ENCODE peak calls at places on chromosomes 4 and X, in four cellular contexts. One of them, this sample, is unnamed.

GRCh38 chr4:7901274-7901845 is 38.3 kb downstream of the AFAP1 start:
- DNase-seq in activated naive CD8-positive, alpha-beta T cell treated with anti-CD3 and anti-CD28 coated beads, Interleukin-2, amount 50 U/mL, for 24 hours: no peak
- DNase-seq in T follicular helper cell: no peak
- DNase-seq in HAP-1: no peak
- DNase-seq in this sample: peak; percentile 56

GRCh38 chr4:182536221-182536620 is 293.0 kb downstream of the TENM3 start:
- DNase-seq in T follicular helper cell: no peak
- DNase-seq in HAP-1: peak; percentile 56
- DNase-seq in activated naive CD8-positive, alpha-beta T cell treated with anti-CD3 and anti-CD28 coated beads, Interleukin-2, amount 50 U/mL, for 24 hours: no peak
- DNase-seq in this sample: no peak

GRCh38 chr4:17687237-17687857 is 72.9 kb downstream of the MED28 start:
- DNase-seq in activated naive CD8-positive, alpha-beta T cell treated with anti-CD3 and anti-CD28 coated beads, Interleukin-2, amount 50 U/mL, for 24 hours: no peak
- DNase-seq in T follicular helper cell: no peak
- DNase-seq in HAP-1: no peak
- DNase-seq in this sample: no peak

GRCh38 chr4:144894525-144894924 is 203.5 kb downstream of the ANAPC10 start:
- DNase-seq in T follicular helper cell: no peak
- DNase-seq in activated naive CD8-positive, alpha-beta T cell treated with anti-CD3 and anti-CD28 coated beads, Interleukin-2, amount 50 U/mL, for 24 hours: no peak
- DNase-seq in HAP-1: no peak
- DNase-seq in this sample: no peak

GRCh38 chr4:146442801-146443200 is 78.9 kb downstream of the SLC10A7 start:
- DNase-seq in T follicular helper cell: no peak
- DNase-seq in activated naive CD8-positive, alpha-beta T cell treated with anti-CD3 and anti-CD28 coated beads, Interleukin-2, amount 50 U/mL, for 24 hours: no peak
- DNase-seq in HAP-1: no peak
- DNase-seq in this sample: peak; percentile 45

GRCh38 chrX:1354036-1355019 is 17.7 kb downstream of the IL3RA start:
- DNase-seq in activated naive CD8-positive, alpha-beta T cell treated with anti-CD3 and anti-CD28 coated beads, Interleukin-2, amount 50 U/mL, for 24 hours: no peak
- DNase-seq in T follicular helper cell: no peak
- DNase-seq in HAP-1: no peak
- DNase-seq in this sample: no peak

GRCh38 chrX:151754042-151754419 is 19.5 kb downstream of the CNGA2 start:
- DNase-seq in HAP-1: no peak
- DNase-seq in activated naive CD8-positive, alpha-beta T cell treated with anti-CD3 and anti-CD28 coated beads, Interleukin-2, amount 50 U/mL, for 24 hours: no peak
- DNase-seq in T follicular helper cell: no peak
- DNase-seq in this sample: peak; percentile 4

GRCh38 chr4:99754756-99755155 is 61.9 kb upstream of the DAPP1 start:
- DNase-seq in T follicular helper cell: no peak
- DNase-seq in HAP-1: no peak
- DNase-seq in activated naive CD8-positive, alpha-beta T cell treated with anti-CD3 and anti-CD28 coated beads, Interleukin-2, amount 50 U/mL, for 24 hours: no peak
- DNase-seq in this sample: no peak

GRCh38 chr4:139599594-139600374 is 43.8 kb upstream of the SETD7 start:
- DNase-seq in activated naive CD8-positive, alpha-beta T cell treated with anti-CD3 and anti-CD28 coated beads, Interleukin-2, amount 50 U/mL, for 24 hours: no peak
- DNase-seq in T follicular helper cell: no peak
- DNase-seq in HAP-1: no peak
- DNase-seq in this sample: no peak

GRCh38 chr4:55853484-55854046 is at the start of gene EXOC1:
- DNase-seq in HAP-1: peak; percentile 99
- DNase-seq in T follicular helper cell: peak; percentile 96
- DNase-seq in activated naive CD8-positive, alpha-beta T cell treated with anti-CD3 and anti-CD28 coated beads, Interleukin-2, amount 50 U/mL, for 24 hours: peak; percentile 99
- DNase-seq in this sample: peak; percentile 93

GRCh38 chrX:72094894-72095293 is 36.8 kb downstream of the RTL5 start:
- DNase-seq in activated naive CD8-positive, alpha-beta T cell treated with anti-CD3 and anti-CD28 coated beads, Interleukin-2, amount 50 U/mL, for 24 hours: peak; percentile 22
- DNase-seq in HAP-1: peak; percentile 40
- DNase-seq in T follicular helper cell: peak; percentile 63
- DNase-seq in this sample: no peak

GRCh38 chr4:79022529-79022928 is 83.3 kb upstream of the PAQR3 start:
- DNase-seq in activated naive CD8-positive, alpha-beta T cell treated with anti-CD3 and anti-CD28 coated beads, Interleukin-2, amount 50 U/mL, for 24 hours: no peak
- DNase-seq in HAP-1: no peak
- DNase-seq in T follicular helper cell: no peak
- DNase-seq in this sample: no peak

GRCh38 chrX:153766871-153767673 is 3.0 kb downstream of the PLXNB3 start:
- DNase-seq in T follicular helper cell: no peak
- DNase-seq in HAP-1: no peak
- DNase-seq in activated naive CD8-positive, alpha-beta T cell treated with anti-CD3 and anti-CD28 coated beads, Interleukin-2, amount 50 U/mL, for 24 hours: no peak
- DNase-seq in this sample: no peak

GRCh38 chr4:25861951-25862410 is 807 bp downstream of the SEL1L3 start:
- DNase-seq in HAP-1: peak; percentile 54
- DNase-seq in T follicular helper cell: peak; percentile 7
- DNase-seq in activated naive CD8-positive, alpha-beta T cell treated with anti-CD3 and anti-CD28 coated beads, Interleukin-2, amount 50 U/mL, for 24 hours: peak; percentile 33
- DNase-seq in this sample: peak; percentile 50

GRCh38 chr4:139099366-139099982 is 77.5 kb downstream of the ELF2 start:
- DNase-seq in T follicular helper cell: peak; percentile 58
- DNase-seq in activated naive CD8-positive, alpha-beta T cell treated with anti-CD3 and anti-CD28 coated beads, Interleukin-2, amount 50 U/mL, for 24 hours: peak; percentile 68
- DNase-seq in HAP-1: peak; percentile 86
- DNase-seq in this sample: peak; percentile 90

GRCh38 chr4:24795666-24796381 is 451 bp downstream of the SOD3 start:
- DNase-seq in T follicular helper cell: no peak
- DNase-seq in activated naive CD8-positive, alpha-beta T cell treated with anti-CD3 and anti-CD28 coated beads, Interleukin-2, amount 50 U/mL, for 24 hours: no peak
- DNase-seq in HAP-1: no peak
- DNase-seq in this sample: no peak

GRCh38 chrX:114581528-114582263 is 2.2 kb upstream of the HTR2C start:
- DNase-seq in HAP-1: no peak
- DNase-seq in T follicular helper cell: no peak
- DNase-seq in activated naive CD8-positive, alpha-beta T cell treated with anti-CD3 and anti-CD28 coated beads, Interleukin-2, amount 50 U/mL, for 24 hours: no peak
- DNase-seq in this sample: peak; percentile 1

GRCh38 chr4:7372673-7373072 is 62.1 kb downstream of the PSAPL1 start:
- DNase-seq in HAP-1: no peak
- DNase-seq in T follicular helper cell: no peak
- DNase-seq in activated naive CD8-positive, alpha-beta T cell treated with anti-CD3 and anti-CD28 coated beads, Interleukin-2, amount 50 U/mL, for 24 hours: no peak
- DNase-seq in this sample: no peak